ENCODE peak calls at places on chromosomes 1 and 21, in eight cellular contexts. J, R, Y, G, D, X, Z and F are unnamed samples.

GRCh38 chr1:27646676-27647075 is 11.7 kb upstream of the FGR start:
- DNase-seq in G (no peak), R (no peak), D (no peak), Z (no peak), Y (no peak), J (no peak), X (no peak), F (no peak)

GRCh38 chr21:36663033-36663855 is 35.7 kb upstream of the SIM2 start:
- DNase-seq in J (no peak), X (no peak), Y (no peak), D (no peak), R (no peak), G (no peak), Z (peak; percentile 51), F (no peak)

GRCh38 chr21:38244885-38245869 is 11.6 kb upstream of the KCNJ15 start:
- DNase-seq in X (peak; percentile 54), G (no peak), D (no peak), R (no peak), J (no peak), Y (no peak), Z (peak; percentile 98), F (no peak)

GRCh38 chr1:199029855-199030254 is 391.0 kb downstream of the PTPRC start:
- DNase-seq in R (no peak), J (no peak), Y (no peak), D (no peak), Z (peak; percentile 51), X (no peak), G (no peak), F (no peak)

GRCh38 chr21:28269173-28269572 is 723.5 kb downstream of the LTN1 start:
- DNase-seq in G (no peak), X (no peak), D (no peak), Y (no peak), J (no peak), R (no peak), Z (no peak), F (no peak)

GRCh38 chr1:156128749-156129682 is 14.5 kb downstream of the LMNA start:
- DNase-seq in X (no peak), Y (peak; percentile 43), G (no peak), D (no peak), J (no peak), R (no peak), Z (peak; percentile 81), F (no peak)

GRCh38 chr1:202205523-202206190 is 12.1 kb downstream of the LGR6 start:
- DNase-seq in Y (no peak), X (no peak), G (no peak), J (no peak), D (no peak), R (no peak), Z (no peak), F (no peak)

GRCh38 chr1:40971962-40972361 is 7.5 kb upstream of the CTPS1 start:
- DNase-seq in Z (no peak), R (no peak), Y (no peak), X (no peak), J (no peak), G (no peak), D (no peak), F (no peak)

GRCh38 chr1:68340951-68341350 is 108.6 kb upstream of the WLS start:
- DNase-seq in R (no peak), J (no peak), G (no peak), Y (no peak), D (no peak), X (no peak), Z (no peak), F (no peak)

GRCh38 chr1:157542676-157543075 is 9.6 kb downstream of the FCRL5 start:
- DNase-seq in D (no peak), Y (no peak), J (no peak), R (no peak), X (no peak), Z (no peak), G (no peak), F (no peak)

GRCh38 chr1:114458208-114458777 is 52.7 kb downstream of the TRIM33 start:
- DNase-seq in Y (no peak), Z (peak; percentile 79), J (no peak), G (no peak), D (no peak), R (no peak), X (no peak), F (no peak)

GRCh38 chr1:186535388-186536133 is 74.6 kb upstream of the PDC start:
- DNase-seq in Z (peak; percentile 93), X (no peak), G (no peak), Y (no peak), D (no peak), J (no peak), R (no peak), F (no peak)

GRCh38 chr1:107666493-107666892 is 298.5 kb downstream of the VAV3 start:
- DNase-seq in J (no peak), D (no peak), R (no peak), Z (no peak), Y (peak; percentile 60), G (no peak), X (no peak), F (no peak)

GRCh38 chr1:240122639-240123604 is 31.2 kb downstream of the FMN2 start:
- DNase-seq in J (no peak), R (no peak), Y (no peak), X (no peak), Z (no peak), D (peak; percentile 42), G (no peak), F (peak; percentile 44)

GRCh38 chr1:26066857-26067256 is 573 bp downstream of the TRIM63 start:
- DNase-seq in Y (no peak), Z (no peak), X (no peak), D (peak; percentile 65), R (no peak), J (peak; percentile 46), G (no peak), F (no peak)

GRCh38 chr1:45225598-45225997 is 19.2 kb upstream of the ZSWIM5 start:
- DNase-seq in J (no peak), R (no peak), G (no peak), Y (no peak), Z (no peak), D (no peak), X (no peak), F (no peak)

GRCh38 chr21:41045534-41046268 is 122.3 kb upstream of the BACE2 start:
- DNase-seq in Z (no peak), D (peak; percentile 49), R (no peak), Y (no peak), J (peak; percentile 64), X (no peak), G (no peak), F (peak; percentile 40)

GRCh38 chr1:31523769-31524168 is 52.5 kb upstream of the TINAGL1 start:
- DNase-seq in X (no peak), Y (peak; percentile 63), D (no peak), R (no peak), G (no peak), Z (peak; percentile 70), J (peak; percentile 55), F (no peak)

GRCh38 chr1:232578681-232579195 is 51.2 kb downstream of the SIPA1L2 start:
- DNase-seq in Y (no peak), D (peak; percentile 92), J (no peak), R (peak; percentile 81), Z (no peak), X (no peak), G (no peak), F (no peak)

GRCh38 chr1:23902611-23903278 is 10.4 kb downstream of the CNR2 start:
- DNase-seq in X (no peak), Y (no peak), R (no peak), Z (peak; percentile 29), D (no peak), G (no peak), J (no peak), F (no peak)

GRCh38 chr1:177983824-177984528 is 14.1 kb upstream of the SEC16B start:
- DNase-seq in R (no peak), X (no peak), J (no peak), G (no peak), D (peak; percentile 83), Z (peak; percentile 97), Y (no peak), F (no peak)

GRCh38 chr1:173201968-173202367 is 5.2 kb downstream of the TNFSF4 start:
- DNase-seq in R (no peak), G (no peak), Z (no peak), J (no peak), X (no peak), D (no peak), Y (no peak), F (no peak)

GRCh38 chr1:173206816-173207595 is at the start of gene TNFSF4:
- DNase-seq in D (no peak), R (no peak), X (no peak), G (no peak), J (no peak), Z (peak; percentile 62), Y (no peak), F (no peak)

GRCh38 chr1:173205146-173206051 is 1.7 kb downstream of the TNFSF4 start:
- DNase-seq in J (no peak), Y (no peak), Z (peak; percentile 64), D (no peak), R (no peak), X (peak; percentile 55), G (no peak), F (no peak)

GRCh38 chr1:173202430-173203145 is 4.5 kb downstream of the TNFSF4 start:
- DNase-seq in Y (no peak), J (no peak), R (peak; percentile 63), G (peak; percentile 56), Z (peak; percentile 86), D (peak; percentile 60), X (no peak), F (peak; percentile 53)

GRCh38 chr1:173204693-173205092 is 2.4 kb downstream of the TNFSF4 start:
- DNase-seq in Y (no peak), J (no peak), R (no peak), X (no peak), D (no peak), G (no peak), Z (no peak), F (no peak)
- H3K4me1 ChIP-seq in Y (no peaks in the 10 kb centered on the region), J (peaks cover 16% of the 10 kb centered on the region), R (no peaks in the 10 kb centered on the region), X (peaks cover 38% of the 10 kb centered on the region), D (peaks cover 2% of the 10 kb centered on the region), G (peaks cover 20% of the 10 kb centered on the region), Z (peaks cover 48% of the 10 kb centered on the region), F (no peaks in the 10 kb centered on the region)

DNA sequence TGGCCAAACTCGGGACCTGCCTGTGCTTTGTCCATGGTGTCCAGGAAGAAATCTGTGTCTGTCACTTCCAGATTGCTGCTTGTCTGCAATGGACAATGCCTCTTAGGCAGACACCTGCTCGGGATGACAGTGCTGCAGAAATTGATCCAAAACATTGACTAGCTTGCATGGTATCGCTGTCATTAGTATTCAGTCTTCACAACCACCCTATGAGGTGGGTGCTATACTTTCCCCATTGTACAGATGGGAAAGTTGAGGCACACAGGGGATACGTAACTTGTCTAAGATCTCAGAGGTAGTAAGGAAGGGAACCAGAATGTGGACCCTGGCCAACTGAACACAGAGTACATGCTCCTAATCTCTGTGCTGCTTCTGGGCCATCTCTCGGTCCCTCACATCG is 138.7 kb downstream of the DHRS3 start:
- DNase-seq in Z (no peak), D (no peak), Y (no peak), G (no peak), J (no peak), X (no peak), R (no peak), F (no peak)
- H3K4me1 ChIP-seq in Z (peaks cover 47% of the 10 kb centered on the region), D (no peaks in the 10 kb centered on the region), Y (no peaks in the 10 kb centered on the region), G (peaks cover 94% of the 10 kb centered on the region), J (peaks cover 64% of the 10 kb centered on the region), X (peaks cover 79% of the 10 kb centered on the region), R (peaks cover 14% of the 10 kb centered on the region), F (peaks cover 19% of the 10 kb centered on the region)

GRCh38 chr1:227890451-227891222 is 57.1 kb downstream of the WNT9A start:
- DNase-seq in X (peak; percentile 45), Z (no peak), R (no peak), J (peak; percentile 14), G (no peak), Y (peak; percentile 40), D (no peak), F (no peak)
- H3K4me1 ChIP-seq in X (peaks cover 19% of the 10 kb centered on the region), Z (no peaks in the 10 kb centered on the region), R (no peaks in the 10 kb centered on the region), J (peaks cover 21% of the 10 kb centered on the region), G (peaks cover 27% of the 10 kb centered on the region), Y (peaks cover 7% of the 10 kb centered on the region), D (peaks cover 3% of the 10 kb centered on the region), F (peaks cover 37% of the 10 kb centered on the region)

GRCh38 chr21:42230636-42231035 is 11.7 kb downstream of the ABCG1 start:
- DNase-seq in D (no peak), Z (no peak), X (no peak), G (no peak), R (no peak), Y (no peak), J (no peak), F (no peak)
- H3K4me1 ChIP-seq in D (peaks cover 2% of the 10 kb centered on the region), Z (peaks cover 6% of the 10 kb centered on the region), X (peaks cover 78% of the 10 kb centered on the region), G (peaks cover 44% of the 10 kb centered on the region), R (peaks cover 99% of the 10 kb centered on the region), Y (peaks cover 46% of the 10 kb centered on the region), J (peaks cover 70% of the 10 kb centered on the region), F (peaks cover 3% of the 10 kb centered on the region)